ENCODE peak calls at places on chromosomes 11 and 22, in four cellular contexts. One of them, this sample, is unnamed.

GRCh38 chr22:17201285-17201945 is 17.8 kb downstream of the ADA2 start:
- DNase-seq in spleen: no peak
- DNase-seq in SJSA1: no peak
- DNase-seq in pancreas: no peak
- DNase-seq in this sample: no peak

GRCh38 chr11:60169264-60169915 is 13.5 kb downstream of the MS4A6A start:
- DNase-seq in spleen: no peak
- DNase-seq in SJSA1: peak; percentile 16
- DNase-seq in pancreas: peak; percentile 43
- DNase-seq in this sample: no peak

GRCh38 chr11:1834132-1834610 is 619 bp upstream of the SYT8 start:
- DNase-seq in spleen: peak; percentile 73
- DNase-seq in SJSA1: no peak
- DNase-seq in pancreas: peak; percentile 96
- DNase-seq in this sample: no peak

GRCh38 chr22:38017272-38017920 is 33.0 kb upstream of the SOX10 start:
- DNase-seq in spleen: no peak
- DNase-seq in SJSA1: no peak
- DNase-seq in pancreas: peak; percentile 73
- DNase-seq in this sample: no peak

GRCh38 chr11:2760196-2760871 is 60.5 kb upstream of the KCNQ1OT1 start:
- DNase-seq in spleen: peak; percentile 55
- DNase-seq in SJSA1: no peak
- DNase-seq in pancreas: no peak
- DNase-seq in this sample: peak; percentile 91

GRCh38 chr11:13388741-13389140 is 74.3 kb downstream of the BTBD10 start:
- DNase-seq in spleen: no peak
- DNase-seq in SJSA1: no peak
- DNase-seq in pancreas: no peak
- DNase-seq in this sample: no peak

GRCh38 chr11:96394773-96395172 is 5.0 kb downstream of the JRKL start:
- DNase-seq in spleen: no peak
- DNase-seq in SJSA1: no peak
- DNase-seq in pancreas: no peak
- DNase-seq in this sample: no peak

GRCh38 chr11:77299528-77299993 is 1.9 kb downstream of the GDPD4 start:
- DNase-seq in spleen: no peak
- DNase-seq in SJSA1: no peak
- DNase-seq in pancreas: no peak
- DNase-seq in this sample: no peak

GRCh38 chr11:30762188-30762587 is 176.0 kb upstream of the MPPED2 start:
- DNase-seq in spleen: no peak
- DNase-seq in SJSA1: no peak
- DNase-seq in pancreas: no peak
- DNase-seq in this sample: no peak

GRCh38 chr11:102494216-102494615 is 36.3 kb downstream of the MMP7 start:
- DNase-seq in spleen: no peak
- DNase-seq in SJSA1: peak; percentile 43
- DNase-seq in pancreas: no peak
- DNase-seq in this sample: no peak

GRCh38 chr11:70577948-70578347 is 179.6 kb downstream of the CTTN start:
- DNase-seq in spleen: peak; percentile 54
- DNase-seq in SJSA1: no peak
- DNase-seq in pancreas: no peak
- DNase-seq in this sample: peak; percentile 44

GRCh38 chr22:49322231-49322630 is 505.4 kb downstream of the BRD1 start:
- DNase-seq in spleen: peak; percentile 40
- DNase-seq in SJSA1: no peak
- DNase-seq in pancreas: no peak
- DNase-seq in this sample: no peak

GRCh38 chr22:20080776-20081654 is 974 bp downstream of the DGCR8 start:
- DNase-seq in spleen: peak; percentile 79
- DNase-seq in SJSA1: peak; percentile 71
- DNase-seq in pancreas: peak; percentile 48
- DNase-seq in this sample: no peak

GRCh38 chr11:34327804-34328631 is 29.8 kb downstream of the ABTB2 start:
- DNase-seq in spleen: no peak
- DNase-seq in SJSA1: no peak
- DNase-seq in pancreas: no peak
- DNase-seq in this sample: no peak

GRCh38 chr11:34274712-34275398 is 83.0 kb downstream of the ABTB2 start:
- DNase-seq in spleen: no peak
- DNase-seq in SJSA1: no peak
- DNase-seq in pancreas: peak; percentile 78
- DNase-seq in this sample: no peak

GRCh38 chr11:118436639-118437045 is 350 bp downstream of the KMT2A start:
- DNase-seq in spleen: peak; percentile 90
- DNase-seq in SJSA1: no peak
- DNase-seq in pancreas: peak; percentile 66
- DNase-seq in this sample: no peak

GRCh38 chr11:27210509-27210908 is 152.5 kb downstream of the CCDC34 start:
- DNase-seq in spleen: no peak
- DNase-seq in SJSA1: no peak
- DNase-seq in pancreas: no peak
- DNase-seq in this sample: no peak

GRCh38 chr11:69388661-69389060 is 92.8 kb upstream of the LINC01488 start:
- DNase-seq in spleen: no peak
- DNase-seq in SJSA1: peak; percentile 81
- DNase-seq in pancreas: no peak
- DNase-seq in this sample: no peak

GRCh38 chr11:46342237-46342636 is 5.0 kb upstream of the DGKZ start:
- DNase-seq in spleen: no peak
- DNase-seq in SJSA1: no peak
- DNase-seq in pancreas: no peak
- DNase-seq in this sample: no peak

GRCh38 chr22:46067159-46068111 is 82.9 kb upstream of the PPARA start:
- DNase-seq in spleen: peak; percentile 48
- DNase-seq in SJSA1: peak; percentile 86
- DNase-seq in pancreas: no peak
- DNase-seq in this sample: no peak

GRCh38 chr11:35085766-35086165 is 53.2 kb upstream of the CD44 start:
- DNase-seq in spleen: no peak
- DNase-seq in SJSA1: no peak
- DNase-seq in pancreas: no peak
- DNase-seq in this sample: no peak

This sample was measured in chondrocyte.